ENCODE peak calls at places on chromosomes 4 and X, in four cellular contexts. One of them, this sample, is unnamed.

GRCh38 chr4:90495936-90496335 is 368.7 kb downstream of the CCSER1 start:
- DNase-seq in K562: no peak
- DNase-seq in HepG2: no peak
- DNase-seq in H1: no peak
- DNase-seq in this sample: no peak

GRCh38 chrX:54937416-54937815 is 16.8 kb downstream of the TRO start:
- DNase-seq in K562: no peak
- DNase-seq in HepG2: no peak
- DNase-seq in H1: no peak
- DNase-seq in this sample: no peak

GRCh38 chr4:185143596-185143969 is 517 bp downstream of the SLC25A4 start:
- DNase-seq in K562: no peak
- DNase-seq in HepG2: peak; percentile 22
- DNase-seq in H1: no peak
- DNase-seq in this sample: no peak

GRCh38 chrX:133297284-133297683 is 79.1 kb upstream of the TFDP3 start:
- DNase-seq in K562: no peak
- DNase-seq in HepG2: no peak
- DNase-seq in H1: no peak
- DNase-seq in this sample: no peak

GRCh38 chr4:99669084-99669483 is 11.5 kb upstream of the C4orf54 start:
- DNase-seq in K562: no peak
- DNase-seq in HepG2: no peak
- DNase-seq in H1: no peak
- DNase-seq in this sample: no peak

GRCh38 chrX:31702208-31702607 is 630.4 kb upstream of the FTHL17 start:
- DNase-seq in K562: no peak
- DNase-seq in HepG2: no peak
- DNase-seq in H1: no peak
- DNase-seq in this sample: no peak

GRCh38 chrX:24553016-24553415 is 87.9 kb downstream of the PDK3 start:
- DNase-seq in K562: no peak
- DNase-seq in HepG2: no peak
- DNase-seq in H1: no peak
- DNase-seq in this sample: no peak

GRCh38 chr4:121307441-121308327 is 73.1 kb downstream of the QRFPR start:
- DNase-seq in K562: peak; percentile 43
- DNase-seq in HepG2: peak; percentile 34
- DNase-seq in H1: peak; percentile 7
- DNase-seq in this sample: peak; percentile 51

GRCh38 chrX:153755136-153755535 is 8.9 kb upstream of the PLXNB3 start:
- DNase-seq in K562: no peak
- DNase-seq in HepG2: no peak
- DNase-seq in H1: no peak
- DNase-seq in this sample: no peak

GRCh38 chr4:89296871-89297270 is 10.7 kb downstream of the GPRIN3 start:
- DNase-seq in K562: no peak
- DNase-seq in HepG2: no peak
- DNase-seq in H1: no peak
- DNase-seq in this sample: no peak

GRCh38 chr4:89295415-89295927 is 12.1 kb downstream of the GPRIN3 start:
- DNase-seq in K562: no peak
- DNase-seq in HepG2: no peak
- DNase-seq in H1: no peak
- DNase-seq in this sample: no peak

GRCh38 chr4:89293299-89293698 is 14.3 kb downstream of the GPRIN3 start:
- DNase-seq in K562: no peak
- DNase-seq in HepG2: no peak
- DNase-seq in H1: no peak
- DNase-seq in this sample: no peak

GRCh38 chr4:89296399-89296798 is 11.2 kb downstream of the GPRIN3 start:
- DNase-seq in K562: no peak
- DNase-seq in HepG2: peak; percentile 25
- DNase-seq in H1: no peak
- DNase-seq in this sample: no peak

GRCh38 chr4:89294583-89295244 is 12.9 kb downstream of the GPRIN3 start:
- DNase-seq in K562: no peak
- DNase-seq in HepG2: no peak
- DNase-seq in H1: no peak
- DNase-seq in this sample: no peak
- TF ChIP-seq CREB1 in K562: no peak
- TF ChIP-seq CREB1 in HepG2: no peak
- TF ChIP-seq CREB1 in H1: no peak
- TF ChIP-seq CREB1 in this sample: no peak

GRCh38 chr4:112910109-112910736 is 139.2 kb upstream of the ANK2 start:
- DNase-seq in K562: no peak
- DNase-seq in HepG2: no peak
- DNase-seq in H1: no peak
- DNase-seq in this sample: no peak
- H3K4me2 ChIP-seq in K562: no peak overlapping the region
- H3K4me2 ChIP-seq in HepG2: no peak overlapping the region
- H3K4me2 ChIP-seq in H1: no peak overlapping the region
- H3K4me2 ChIP-seq in this sample: peak overlapping the region; percentile 60

GRCh38 chr4:1345905-1346780 is 865 bp upstream of the UVSSA start:
- DNase-seq in K562: peak; percentile 66
- DNase-seq in HepG2: peak; percentile 34
- DNase-seq in H1: no peak
- DNase-seq in this sample: no peak
- TF ChIP-seq ATF2 in K562: peak; percentile 35
- TF ChIP-seq ATF2 in HepG2: no peak
- TF ChIP-seq ATF2 in H1: no peak
- TF ChIP-seq ATF2 in this sample: no peak

GRCh38 chrX:21606037-21606436 is 52.1 kb downstream of the KLHL34 start:
- DNase-seq in K562: no peak
- DNase-seq in HepG2: no peak
- DNase-seq in H1: no peak
- DNase-seq in this sample: no peak
- TF ChIP-seq CREB1 in K562: no peak
- TF ChIP-seq CREB1 in HepG2: no peak
- TF ChIP-seq CREB1 in H1: no peak
- TF ChIP-seq CREB1 in this sample: no peak

GRCh38 chr4:119000400-119000799 is 111.7 kb downstream of the SYNPO2 start:
- DNase-seq in K562: no peak
- DNase-seq in HepG2: no peak
- DNase-seq in H1: no peak
- DNase-seq in this sample: no peak

GRCh38 chr4:118995693-118996391 is 107.2 kb downstream of the SYNPO2 start:
- DNase-seq in K562: no peak
- DNase-seq in HepG2: no peak
- DNase-seq in H1: no peak
- DNase-seq in this sample: no peak

GRCh38 chr4:118994030-118994429 is 105.4 kb downstream of the SYNPO2 start:
- DNase-seq in K562: no peak
- DNase-seq in HepG2: no peak
- DNase-seq in H1: no peak
- DNase-seq in this sample: no peak

GRCh38 chr4:118999919-119000318 is 111.3 kb downstream of the SYNPO2 start:
- DNase-seq in K562: no peak
- DNase-seq in HepG2: no peak
- DNase-seq in H1: no peak
- DNase-seq in this sample: no peak

GRCh38 chr4:118997601-118998000 is 108.9 kb downstream of the SYNPO2 start:
- DNase-seq in K562: no peak
- DNase-seq in HepG2: no peak
- DNase-seq in H1: no peak
- DNase-seq in this sample: no peak
- H3K4me2 ChIP-seq in K562: no peak overlapping the region
- H3K4me2 ChIP-seq in HepG2: no peak overlapping the region
- H3K4me2 ChIP-seq in H1: no peak overlapping the region
- H3K4me2 ChIP-seq in this sample: no peak overlapping the region

GRCh38 chr4:25449270-25449669 is 72.2 kb downstream of the ANAPC4 start:
- DNase-seq in K562: no peak
- DNase-seq in HepG2: no peak
- DNase-seq in H1: no peak
- DNase-seq in this sample: no peak
- TF ChIP-seq ATF2 in K562: no peak
- TF ChIP-seq ATF2 in HepG2: no peak
- TF ChIP-seq ATF2 in H1: no peak
- TF ChIP-seq ATF2 in this sample: no peak

GRCh38 chr4:85039526-85039925 is 73.0 kb upstream of the WDFY3 start:
- DNase-seq in K562: no peak
- DNase-seq in HepG2: no peak
- DNase-seq in H1: no peak
- DNase-seq in this sample: no peak
- TF ChIP-seq CREB1 in K562: no peak
- TF ChIP-seq CREB1 in HepG2: no peak
- TF ChIP-seq CREB1 in H1: no peak
- TF ChIP-seq CREB1 in this sample: no peak

GRCh38 chr4:23889814-23890269 is at the start of gene PPARGC1A:
- DNase-seq in K562: peak; percentile 10
- DNase-seq in HepG2: peak; percentile 80
- DNase-seq in H1: no peak
- DNase-seq in this sample: no peak

GRCh38 chr4:23889368-23889767 is 479 bp downstream of the PPARGC1A start:
- DNase-seq in K562: no peak
- DNase-seq in HepG2: no peak
- DNase-seq in H1: no peak
- DNase-seq in this sample: no peak

GRCh38 chr4:23887173-23887572 is 2.7 kb downstream of the PPARGC1A start:
- DNase-seq in K562: no peak
- DNase-seq in HepG2: no peak
- DNase-seq in H1: no peak
- DNase-seq in this sample: no peak

GRCh38 chr4:23887989-23888388 is 1.9 kb downstream of the PPARGC1A start:
- DNase-seq in K562: no peak
- DNase-seq in HepG2: no peak
- DNase-seq in H1: no peak
- DNase-seq in this sample: no peak

DNA sequence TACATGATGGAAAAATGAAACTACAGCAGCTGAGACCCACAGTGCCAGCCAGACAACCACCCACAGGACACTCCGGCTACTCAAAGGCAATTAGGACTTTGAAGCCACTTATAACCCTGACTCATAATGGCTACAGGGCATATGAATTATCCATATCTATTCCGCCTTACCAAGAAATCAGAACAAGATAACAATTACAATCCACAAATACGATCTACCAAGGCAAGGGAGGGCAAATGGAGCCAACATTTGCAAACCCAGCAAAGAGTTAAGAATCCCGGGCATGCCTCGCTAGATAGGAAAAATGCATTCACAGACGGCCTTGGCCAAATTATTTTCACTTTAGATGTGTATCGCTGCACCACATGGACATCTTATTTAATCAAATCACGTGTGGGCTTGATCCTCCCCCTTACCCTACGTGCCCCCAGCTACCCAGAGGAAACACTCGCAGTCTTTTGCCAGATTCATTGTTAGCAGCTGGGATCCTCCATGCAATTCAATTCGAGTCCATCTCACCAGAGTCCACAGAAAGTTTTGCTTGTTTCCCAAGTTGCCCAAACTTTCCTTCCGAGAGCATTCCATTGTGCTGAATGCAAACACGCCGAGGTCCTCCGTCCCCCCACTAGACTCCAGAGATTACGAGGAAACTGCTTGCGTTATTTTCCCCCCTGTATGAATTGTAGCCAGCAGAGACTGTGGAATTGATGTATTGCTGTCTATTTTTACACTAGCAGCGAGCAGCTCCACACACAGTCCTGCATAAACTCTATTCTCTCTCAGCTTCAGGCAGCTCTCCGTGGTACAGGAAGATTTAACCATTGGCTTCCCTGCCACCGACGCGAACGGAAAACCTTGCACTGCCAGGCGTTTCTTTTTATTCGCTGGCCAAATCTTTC is 1.2 kb downstream of the PPARGC1A start:
- DNase-seq in K562: no peak
- DNase-seq in HepG2: peak; percentile 18
- DNase-seq in H1: no peak
- DNase-seq in this sample: no peak
- H3K4me2 ChIP-seq in K562: no peak overlapping the region
- H3K4me2 ChIP-seq in HepG2: peak overlapping the region; percentile 93
- H3K4me2 ChIP-seq in H1: peak overlapping the region; percentile 54
- H3K4me2 ChIP-seq in this sample: no peak overlapping the region

DNA sequence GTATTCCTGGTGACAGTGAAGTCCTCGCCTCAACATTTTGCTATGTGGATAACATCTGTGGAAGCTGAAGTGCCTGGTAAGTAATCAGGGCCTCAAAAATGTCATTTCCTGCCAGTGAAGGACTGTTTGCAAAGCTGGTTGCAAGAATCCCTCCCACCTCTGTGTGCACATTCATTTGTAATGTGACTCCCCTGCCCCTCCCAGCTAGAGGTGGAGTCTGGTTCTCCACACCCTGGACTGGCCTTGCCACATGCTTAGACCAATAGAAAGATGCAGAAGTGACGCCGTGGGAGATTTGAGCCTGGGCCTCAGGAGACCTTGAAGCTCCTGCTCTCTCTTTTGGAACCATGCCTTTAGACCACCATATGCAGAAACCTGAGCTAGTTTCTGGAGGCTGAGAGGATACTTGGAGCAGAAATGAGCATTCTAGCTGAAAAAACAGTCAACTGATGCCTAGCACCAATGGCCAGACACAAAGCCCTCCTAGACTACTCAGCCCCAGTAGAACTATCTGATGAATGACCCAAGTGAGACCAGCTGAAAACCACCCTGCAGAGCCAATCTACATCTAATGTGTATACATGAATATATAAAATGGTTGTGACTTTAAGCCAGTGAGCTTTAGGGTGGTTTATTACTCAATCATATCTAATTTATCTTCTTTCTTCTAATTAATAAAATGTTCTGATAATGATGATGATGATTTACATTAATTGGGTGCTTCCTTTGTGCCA is 47.8 kb upstream of the CRMP1 start:
- DNase-seq in K562: no peak
- DNase-seq in HepG2: peak; percentile 24
- DNase-seq in H1: no peak
- DNase-seq in this sample: no peak
- TF ChIP-seq ATF2 in K562: no peak
- TF ChIP-seq ATF2 in HepG2: no peak
- TF ChIP-seq ATF2 in H1: no peak
- TF ChIP-seq ATF2 in this sample: no peak

GRCh38 chrX:40081679-40082068 is 16.1 kb downstream of the BCOR start:
- DNase-seq in K562: no peak
- DNase-seq in HepG2: no peak
- DNase-seq in H1: no peak
- DNase-seq in this sample: no peak
- TF ChIP-seq CREB1 in K562: no peak
- TF ChIP-seq CREB1 in HepG2: no peak
- TF ChIP-seq CREB1 in H1: no peak
- TF ChIP-seq CREB1 in this sample: no peak